ENCODE peak calls at places on chromosome 17, in four cellular contexts. One of them, this sample, is unnamed.

GRCh38 chr17:4696432-4696796 is 7.5 kb downstream of the PELP1 start:
- DNase-seq in AG09309: no peak
- DNase-seq in HFF-Myc: no peak
- DNase-seq in sigmoid colon: peak; percentile 8
- DNase-seq in this sample: no peak

GRCh38 chr17:72556944-72557826 is 436.4 kb downstream of the SOX9 start:
- DNase-seq in AG09309: no peak
- DNase-seq in HFF-Myc: peak; percentile 25
- DNase-seq in sigmoid colon: no peak
- DNase-seq in this sample: no peak

GRCh38 chr17:43753488-43754129 is 5.0 kb downstream of the SOST start:
- DNase-seq in AG09309: no peak
- DNase-seq in HFF-Myc: no peak
- DNase-seq in sigmoid colon: peak; percentile 15
- DNase-seq in this sample: no peak

GRCh38 chr17:2050246-2050866 is 4.5 kb upstream of the HIC1 start:
- DNase-seq in AG09309: no peak
- DNase-seq in HFF-Myc: no peak
- DNase-seq in sigmoid colon: peak; percentile 86
- DNase-seq in this sample: no peak

GRCh38 chr17:14203392-14203791 is 33.3 kb downstream of the CDRT15 start:
- DNase-seq in AG09309: no peak
- DNase-seq in HFF-Myc: no peak
- DNase-seq in sigmoid colon: no peak
- DNase-seq in this sample: no peak

GRCh38 chr17:83083368-83084201 is 4.2 kb downstream of the METRNL start:
- DNase-seq in AG09309: peak; percentile 98
- DNase-seq in HFF-Myc: peak; percentile 96
- DNase-seq in sigmoid colon: peak; percentile 89
- DNase-seq in this sample: peak; percentile 98

GRCh38 chr17:14308965-14309879 is 8.3 kb downstream of the HS3ST3B1 start:
- DNase-seq in AG09309: peak; percentile 68
- DNase-seq in HFF-Myc: no peak
- DNase-seq in sigmoid colon: peak; percentile 86
- DNase-seq in this sample: peak; percentile 47

GRCh38 chr17:6654816-6655731 is 3.5 kb downstream of the C17orf100 start:
- DNase-seq in AG09309: no peak
- DNase-seq in HFF-Myc: no peak
- DNase-seq in sigmoid colon: no peak
- DNase-seq in this sample: no peak

GRCh38 chr17:78214706-78215061 is 631 bp downstream of the BIRC5 start:
- DNase-seq in AG09309: no peak
- DNase-seq in HFF-Myc: no peak
- DNase-seq in sigmoid colon: no peak
- DNase-seq in this sample: no peak

GRCh38 chr17:77725851-77726250 is 232.7 kb upstream of the TNRC6C start:
- DNase-seq in AG09309: no peak
- DNase-seq in HFF-Myc: no peak
- DNase-seq in sigmoid colon: no peak
- DNase-seq in this sample: no peak

GRCh38 chr17:61460796-61461585 is 8.8 kb downstream of the TBX4 start:
- DNase-seq in AG09309: no peak
- DNase-seq in HFF-Myc: no peak
- DNase-seq in sigmoid colon: peak; percentile 38
- DNase-seq in this sample: no peak

GRCh38 chr17:57970706-57971105 is 15.5 kb upstream of the CUEDC1 start:
- DNase-seq in AG09309: no peak
- DNase-seq in HFF-Myc: peak; percentile 75
- DNase-seq in sigmoid colon: no peak
- DNase-seq in this sample: no peak

GRCh38 chr17:78394209-78394608 is 15.8 kb downstream of the PGS1 start:
- DNase-seq in AG09309: no peak
- DNase-seq in HFF-Myc: no peak
- DNase-seq in sigmoid colon: no peak
- DNase-seq in this sample: no peak

GRCh38 chr17:9661027-9661426 is 15.7 kb downstream of the USP43 start:
- DNase-seq in AG09309: no peak
- DNase-seq in HFF-Myc: no peak
- DNase-seq in sigmoid colon: no peak
- DNase-seq in this sample: no peak

GRCh38 chr17:77770331-77771105 is 188.0 kb upstream of the TNRC6C start:
- DNase-seq in AG09309: peak; percentile 28
- DNase-seq in HFF-Myc: no peak
- DNase-seq in sigmoid colon: no peak
- DNase-seq in this sample: no peak

GRCh38 chr17:1009411-1010085 is 12.6 kb downstream of the TIMM22 start:
- DNase-seq in AG09309: no peak
- DNase-seq in HFF-Myc: no peak
- DNase-seq in sigmoid colon: no peak
- DNase-seq in this sample: no peak

GRCh38 chr17:74748529-74749261 is at the start of gene NHERF1:
- DNase-seq in AG09309: peak; percentile 55
- DNase-seq in HFF-Myc: peak; percentile 40
- DNase-seq in sigmoid colon: peak; percentile 97
- DNase-seq in this sample: peak; percentile 66

GRCh38 chr17:44071198-44071520 is 624 bp downstream of the G6PC3 start:
- DNase-seq in AG09309: no peak
- DNase-seq in HFF-Myc: no peak
- DNase-seq in sigmoid colon: no peak
- DNase-seq in this sample: peak; percentile 39

GRCh38 chr17:70407501-70407900 is 238.2 kb downstream of the KCNJ2 start:
- DNase-seq in AG09309: no peak
- DNase-seq in HFF-Myc: no peak
- DNase-seq in sigmoid colon: no peak
- DNase-seq in this sample: no peak

GRCh38 chr17:8151641-8152111 is 528 bp downstream of the PER1 start:
- DNase-seq in AG09309: no peak
- DNase-seq in HFF-Myc: no peak
- DNase-seq in sigmoid colon: peak; percentile 98
- DNase-seq in this sample: no peak

GRCh38 chr17:81456091-81456490 is 56.5 kb downstream of the ACTG1 start:
- DNase-seq in AG09309: no peak
- DNase-seq in HFF-Myc: no peak
- DNase-seq in sigmoid colon: no peak
- DNase-seq in this sample: no peak

GRCh38 chr17:73211745-73212144 is 18.9 kb downstream of the COG1 start:
- DNase-seq in AG09309: no peak
- DNase-seq in HFF-Myc: no peak
- DNase-seq in sigmoid colon: no peak
- DNase-seq in this sample: no peak

GRCh38 chr17:70636517-70637133 is 467.3 kb downstream of the KCNJ2 start:
- DNase-seq in AG09309: peak; percentile 2
- DNase-seq in HFF-Myc: peak; percentile 16
- DNase-seq in sigmoid colon: no peak
- DNase-seq in this sample: no peak

GRCh38 chr17:5610956-5611355 is 26.6 kb upstream of the NLRP1 start:
- DNase-seq in AG09309: no peak
- DNase-seq in HFF-Myc: no peak
- DNase-seq in sigmoid colon: no peak
- DNase-seq in this sample: no peak

GRCh38 chr17:39618252-39618913 is 8.4 kb upstream of the PPP1R1B start:
- DNase-seq in AG09309: no peak
- DNase-seq in HFF-Myc: no peak
- DNase-seq in sigmoid colon: no peak
- DNase-seq in this sample: no peak

GRCh38 chr17:50593321-50593720 is 32.8 kb downstream of the CACNA1G start:
- DNase-seq in AG09309: no peak
- DNase-seq in HFF-Myc: no peak
- DNase-seq in sigmoid colon: no peak
- DNase-seq in this sample: no peak

GRCh38 chr17:40598021-40598927 is 33.0 kb upstream of the CCR7 start:
- DNase-seq in AG09309: no peak
- DNase-seq in HFF-Myc: no peak
- DNase-seq in sigmoid colon: no peak
- DNase-seq in this sample: no peak

GRCh38 chr17:48643697-48644012 is 17.5 kb upstream of the HOXB9 start:
- DNase-seq in AG09309: no peak
- DNase-seq in HFF-Myc: no peak
- DNase-seq in sigmoid colon: no peak
- DNase-seq in this sample: no peak

GRCh38 chr17:48642843-48643696 is 16.9 kb upstream of the HOXB9 start:
- DNase-seq in AG09309: no peak
- DNase-seq in HFF-Myc: no peak
- DNase-seq in sigmoid colon: peak; percentile 7
- DNase-seq in this sample: no peak

GRCh38 chr17:48640858-48641180 is 14.7 kb upstream of the HOXB9 start:
- DNase-seq in AG09309: no peak
- DNase-seq in HFF-Myc: no peak
- DNase-seq in sigmoid colon: no peak
- DNase-seq in this sample: no peak

GRCh38 chr17:48641541-48642058 is 15.4 kb upstream of the HOXB9 start:
- DNase-seq in AG09309: no peak
- DNase-seq in HFF-Myc: no peak
- DNase-seq in sigmoid colon: peak; percentile 60
- DNase-seq in this sample: no peak

GRCh38 chr17:48642059-48642842 is 16.1 kb upstream of the HOXB9 start:
- DNase-seq in AG09309: no peak
- DNase-seq in HFF-Myc: no peak
- DNase-seq in sigmoid colon: peak; percentile 56
- DNase-seq in this sample: no peak
- H3K4me3 ChIP-seq in AG09309: no peak overlapping the region
- H3K4me3 ChIP-seq in HFF-Myc: no peak overlapping the region
- H3K4me3 ChIP-seq in sigmoid colon: no peak overlapping the region
- H3K4me3 ChIP-seq in this sample: no peak overlapping the region

GRCh38 chr17:42564815-42565522 is 1.9 kb upstream of the MLX start:
- DNase-seq in AG09309: no peak
- DNase-seq in HFF-Myc: no peak
- DNase-seq in sigmoid colon: no peak
- DNase-seq in this sample: no peak

GRCh38 chr17:42561908-42562844 is at the start of gene COASY:
- DNase-seq in AG09309: peak; percentile 89
- DNase-seq in HFF-Myc: peak; percentile 98
- DNase-seq in sigmoid colon: peak; percentile 99
- DNase-seq in this sample: peak; percentile 74

GRCh38 chr17:42563950-42564349 is 2.0 kb downstream of the COASY start:
- DNase-seq in AG09309: no peak
- DNase-seq in HFF-Myc: no peak
- DNase-seq in sigmoid colon: no peak
- DNase-seq in this sample: no peak

GRCh38 chr17:42562845-42563509 is 1.0 kb downstream of the COASY start:
- DNase-seq in AG09309: no peak
- DNase-seq in HFF-Myc: no peak
- DNase-seq in sigmoid colon: no peak
- DNase-seq in this sample: no peak

GRCh38 chr17:42563543-42563942 is 1.6 kb downstream of the COASY start:
- DNase-seq in AG09309: no peak
- DNase-seq in HFF-Myc: no peak
- DNase-seq in sigmoid colon: no peak
- DNase-seq in this sample: no peak
- H3K4me3 ChIP-seq in AG09309: peak overlapping the region; percentile 69
- H3K4me3 ChIP-seq in HFF-Myc: peak overlapping the region; percentile 99
- H3K4me3 ChIP-seq in sigmoid colon: peak overlapping the region; percentile 95
- H3K4me3 ChIP-seq in this sample: no peak overlapping the region

GRCh38 chr17:47212458-47212857 is 3.3 kb downstream of the MYL4 start:
- DNase-seq in AG09309: no peak
- DNase-seq in HFF-Myc: no peak
- DNase-seq in sigmoid colon: no peak
- DNase-seq in this sample: no peak

GRCh38 chr17:47207143-47208067 is 1.7 kb upstream of the MYL4 start:
- DNase-seq in AG09309: no peak
- DNase-seq in HFF-Myc: no peak
- DNase-seq in sigmoid colon: no peak
- DNase-seq in this sample: no peak

GRCh38 chr17:47208744-47209488 is at the start of gene MYL4:
- DNase-seq in AG09309: no peak
- DNase-seq in HFF-Myc: no peak
- DNase-seq in sigmoid colon: no peak
- DNase-seq in this sample: no peak

GRCh38 chr17:47209499-47209898 is 351 bp downstream of the MYL4 start:
- DNase-seq in AG09309: no peak
- DNase-seq in HFF-Myc: no peak
- DNase-seq in sigmoid colon: no peak
- DNase-seq in this sample: no peak

DNA sequence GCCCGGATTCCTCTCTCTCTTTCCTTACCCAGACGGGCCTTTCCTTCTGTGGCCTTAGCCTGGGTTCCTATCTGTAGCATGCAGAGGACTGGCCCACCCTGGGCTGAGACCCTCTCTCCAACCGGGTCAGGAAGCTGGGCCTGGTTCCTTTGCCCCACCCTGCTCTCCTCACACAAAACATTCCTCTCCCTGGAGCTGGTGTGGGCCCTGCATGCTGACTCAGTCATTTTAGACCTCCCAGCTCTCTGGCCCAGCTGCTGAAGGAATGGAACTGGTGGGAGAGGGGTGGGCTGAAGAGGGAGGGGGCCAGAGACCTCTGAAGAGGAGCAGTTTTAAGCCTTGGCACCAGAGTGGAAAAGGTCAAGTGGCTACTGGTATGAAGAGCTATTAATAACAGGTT is 957 bp downstream of the MYL4 start:
- DNase-seq in AG09309: no peak
- DNase-seq in HFF-Myc: no peak
- DNase-seq in sigmoid colon: no peak
- DNase-seq in this sample: no peak
- H3K4me3 ChIP-seq in AG09309: no peak overlapping the region
- H3K4me3 ChIP-seq in HFF-Myc: no peak overlapping the region
- H3K4me3 ChIP-seq in sigmoid colon: no peak overlapping the region
- H3K4me3 ChIP-seq in this sample: no peak overlapping the region

DNA sequence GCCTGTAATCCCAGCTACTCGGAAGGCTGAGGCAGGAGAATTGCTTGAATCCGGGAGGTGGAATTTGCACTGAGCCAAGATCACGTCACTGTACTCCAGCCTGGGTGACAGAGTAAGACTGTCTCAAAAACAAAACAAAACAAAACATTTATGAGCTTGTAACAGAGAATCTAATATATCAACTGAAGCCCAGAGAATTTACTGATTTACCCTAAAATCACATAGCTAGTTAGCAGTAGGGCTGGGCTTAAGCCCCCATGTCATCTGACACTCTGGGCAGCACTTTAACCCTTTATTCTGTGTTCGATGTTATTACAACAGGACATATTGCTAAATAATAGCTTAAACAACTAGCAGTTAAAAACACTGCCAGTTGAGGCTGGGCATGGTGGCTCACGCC is 90.0 kb upstream of the CORO6 start:
- DNase-seq in AG09309: no peak
- DNase-seq in HFF-Myc: no peak
- DNase-seq in sigmoid colon: no peak
- DNase-seq in this sample: no peak
- H3K4me3 ChIP-seq in AG09309: no peak overlapping the region
- H3K4me3 ChIP-seq in HFF-Myc: no peak overlapping the region
- H3K4me3 ChIP-seq in sigmoid colon: no peak overlapping the region
- H3K4me3 ChIP-seq in this sample: no peak overlapping the region

This sample was measured in BJ.